ENCODE peak calls at places on chromosomes 1 and 21, in eight cellular contexts. One of them, this sample, is unnamed.

GRCh38 chr1:183983371-183984105 is 54.0 kb downstream of the COLGALT2 start:
- DNase-seq in breast epithelium: no peak
- DNase-seq in HepG2: no peak
- DNase-seq in IMR-90: peak
- DNase-seq in BJ: no peak
- DNase-seq in GM06990: no peak
- DNase-seq in astrocyte of the spinal cord: no peak
- DNase-seq in colonic mucosa: no peak
- DNase-seq in this sample: no peak

GRCh38 chr1:30688920-30689794 is 34.2 kb downstream of the MATN1 start:
- DNase-seq in breast epithelium: peak
- DNase-seq in HepG2: no peak
- DNase-seq in IMR-90: no peak
- DNase-seq in BJ: no peak
- DNase-seq in GM06990: no peak
- DNase-seq in astrocyte of the spinal cord: no peak
- DNase-seq in colonic mucosa: no peak
- DNase-seq in this sample: no peak

GRCh38 chr21:46624050-46624449 is 11.4 kb upstream of the PRMT2 start:
- DNase-seq in breast epithelium: no peak
- DNase-seq in HepG2: no peak
- DNase-seq in IMR-90: no peak
- DNase-seq in BJ: no peak
- DNase-seq in GM06990: no peak
- DNase-seq in astrocyte of the spinal cord: no peak
- DNase-seq in colonic mucosa: no peak
- DNase-seq in this sample: no peak

GRCh38 chr1:10286244-10286643 is 75.9 kb downstream of the KIF1B start:
- DNase-seq in breast epithelium: no peak
- DNase-seq in HepG2: no peak
- DNase-seq in IMR-90: peak
- DNase-seq in BJ: peak
- DNase-seq in GM06990: no peak
- DNase-seq in astrocyte of the spinal cord: peak
- DNase-seq in colonic mucosa: no peak
- DNase-seq in this sample: peak

GRCh38 chr21:36976882-36977651 is 10.6 kb upstream of the HLCS start:
- DNase-seq in breast epithelium: no peak
- DNase-seq in HepG2: peak
- DNase-seq in IMR-90: peak
- DNase-seq in BJ: peak
- DNase-seq in GM06990: peak
- DNase-seq in astrocyte of the spinal cord: peak
- DNase-seq in colonic mucosa: no peak
- DNase-seq in this sample: peak

GRCh38 chr1:29478046-29478791 is 241.9 kb downstream of the PTPRU start:
- DNase-seq in breast epithelium: no peak
- DNase-seq in HepG2: no peak
- DNase-seq in IMR-90: no peak
- DNase-seq in BJ: no peak
- DNase-seq in GM06990: no peak
- DNase-seq in astrocyte of the spinal cord: no peak
- DNase-seq in colonic mucosa: no peak
- DNase-seq in this sample: no peak

GRCh38 chr21:34881421-34881820 is 167.7 kb downstream of the RUNX1 start:
- DNase-seq in breast epithelium: no peak
- DNase-seq in HepG2: no peak
- DNase-seq in IMR-90: peak
- DNase-seq in BJ: no peak
- DNase-seq in GM06990: no peak
- DNase-seq in astrocyte of the spinal cord: peak
- DNase-seq in colonic mucosa: peak
- DNase-seq in this sample: no peak

GRCh38 chr1:214862421-214862820 is 220.1 kb upstream of the KCNK2 start:
- DNase-seq in breast epithelium: no peak
- DNase-seq in HepG2: no peak
- DNase-seq in IMR-90: peak
- DNase-seq in BJ: no peak
- DNase-seq in GM06990: no peak
- DNase-seq in astrocyte of the spinal cord: peak
- DNase-seq in colonic mucosa: no peak
- DNase-seq in this sample: no peak

GRCh38 chr1:243946946-243947345 is 96.9 kb upstream of the AKT3 start:
- DNase-seq in breast epithelium: no peak
- DNase-seq in HepG2: no peak
- DNase-seq in IMR-90: no peak
- DNase-seq in BJ: no peak
- DNase-seq in GM06990: no peak
- DNase-seq in astrocyte of the spinal cord: no peak
- DNase-seq in colonic mucosa: no peak
- DNase-seq in this sample: no peak

GRCh38 chr1:211734791-211735190 is 59.4 kb upstream of the NEK2 start:
- DNase-seq in breast epithelium: peak
- DNase-seq in HepG2: no peak
- DNase-seq in IMR-90: no peak
- DNase-seq in BJ: no peak
- DNase-seq in GM06990: no peak
- DNase-seq in astrocyte of the spinal cord: no peak
- DNase-seq in colonic mucosa: peak
- DNase-seq in this sample: no peak

GRCh38 chr1:148373236-148373935 is 109.7 kb downstream of the PPIAL4G start:
- DNase-seq in breast epithelium: no peak
- DNase-seq in HepG2: no peak
- DNase-seq in IMR-90: no peak
- DNase-seq in BJ: no peak
- DNase-seq in GM06990: no peak
- DNase-seq in astrocyte of the spinal cord: no peak
- DNase-seq in colonic mucosa: no peak
- DNase-seq in this sample: no peak

GRCh38 chr1:246308533-246309075 is 198.5 kb downstream of the SMYD3 start:
- DNase-seq in breast epithelium: no peak
- DNase-seq in HepG2: no peak
- DNase-seq in IMR-90: no peak
- DNase-seq in BJ: no peak
- DNase-seq in GM06990: no peak
- DNase-seq in astrocyte of the spinal cord: no peak
- DNase-seq in colonic mucosa: no peak
- DNase-seq in this sample: no peak

GRCh38 chr1:239951518-239952130 is 140.1 kb upstream of the FMN2 start:
- DNase-seq in breast epithelium: no peak
- DNase-seq in HepG2: peak
- DNase-seq in IMR-90: peak
- DNase-seq in BJ: no peak
- DNase-seq in GM06990: no peak
- DNase-seq in astrocyte of the spinal cord: peak
- DNase-seq in colonic mucosa: peak
- DNase-seq in this sample: peak

GRCh38 chr1:46556822-46557221 is 5.4 kb upstream of the KNCN start:
- DNase-seq in breast epithelium: no peak
- DNase-seq in HepG2: no peak
- DNase-seq in IMR-90: peak
- DNase-seq in BJ: peak
- DNase-seq in GM06990: no peak
- DNase-seq in astrocyte of the spinal cord: peak
- DNase-seq in colonic mucosa: no peak
- DNase-seq in this sample: no peak

GRCh38 chr21:44702973-44703730 is 6.2 kb downstream of the KRTAP10-12 start:
- DNase-seq in breast epithelium: no peak
- DNase-seq in HepG2: peak
- DNase-seq in IMR-90: peak
- DNase-seq in BJ: no peak
- DNase-seq in GM06990: no peak
- DNase-seq in astrocyte of the spinal cord: no peak
- DNase-seq in colonic mucosa: peak
- DNase-seq in this sample: no peak

GRCh38 chr1:41381691-41382530 is 20.7 kb downstream of the FOXO6 start:
- DNase-seq in breast epithelium: no peak
- DNase-seq in HepG2: no peak
- DNase-seq in IMR-90: no peak
- DNase-seq in BJ: no peak
- DNase-seq in GM06990: no peak
- DNase-seq in astrocyte of the spinal cord: no peak
- DNase-seq in colonic mucosa: peak
- DNase-seq in this sample: peak

GRCh38 chr1:6040859-6041415 is 4.8 kb upstream of the KCNAB2 start:
- DNase-seq in breast epithelium: no peak
- DNase-seq in HepG2: no peak
- DNase-seq in IMR-90: no peak
- DNase-seq in BJ: no peak
- DNase-seq in GM06990: no peak
- DNase-seq in astrocyte of the spinal cord: no peak
- DNase-seq in colonic mucosa: no peak
- DNase-seq in this sample: no peak

GRCh38 chr1:244046907-244047738 is 4.0 kb upstream of the ZBTB18 start:
- DNase-seq in breast epithelium: no peak
- DNase-seq in HepG2: no peak
- DNase-seq in IMR-90: peak
- DNase-seq in BJ: no peak
- DNase-seq in GM06990: no peak
- DNase-seq in astrocyte of the spinal cord: peak
- DNase-seq in colonic mucosa: peak
- DNase-seq in this sample: no peak

GRCh38 chr1:42740756-42741580 is 932 bp upstream of the CLDN19 start:
- DNase-seq in breast epithelium: no peak
- DNase-seq in HepG2: peak
- DNase-seq in IMR-90: no peak
- DNase-seq in BJ: no peak
- DNase-seq in GM06990: no peak
- DNase-seq in astrocyte of the spinal cord: no peak
- DNase-seq in colonic mucosa: no peak
- DNase-seq in this sample: no peak
- H3K4me3 ChIP-seq in breast epithelium: no peak
- H3K4me3 ChIP-seq in HepG2: peak
- H3K4me3 ChIP-seq in IMR-90: no peak
- H3K4me3 ChIP-seq in BJ: no peak
- H3K4me3 ChIP-seq in GM06990: no peak
- H3K4me3 ChIP-seq in astrocyte of the spinal cord: no peak
- H3K4me3 ChIP-seq in colonic mucosa: no peak
- H3K4me3 ChIP-seq in this sample: no peak

DNA sequence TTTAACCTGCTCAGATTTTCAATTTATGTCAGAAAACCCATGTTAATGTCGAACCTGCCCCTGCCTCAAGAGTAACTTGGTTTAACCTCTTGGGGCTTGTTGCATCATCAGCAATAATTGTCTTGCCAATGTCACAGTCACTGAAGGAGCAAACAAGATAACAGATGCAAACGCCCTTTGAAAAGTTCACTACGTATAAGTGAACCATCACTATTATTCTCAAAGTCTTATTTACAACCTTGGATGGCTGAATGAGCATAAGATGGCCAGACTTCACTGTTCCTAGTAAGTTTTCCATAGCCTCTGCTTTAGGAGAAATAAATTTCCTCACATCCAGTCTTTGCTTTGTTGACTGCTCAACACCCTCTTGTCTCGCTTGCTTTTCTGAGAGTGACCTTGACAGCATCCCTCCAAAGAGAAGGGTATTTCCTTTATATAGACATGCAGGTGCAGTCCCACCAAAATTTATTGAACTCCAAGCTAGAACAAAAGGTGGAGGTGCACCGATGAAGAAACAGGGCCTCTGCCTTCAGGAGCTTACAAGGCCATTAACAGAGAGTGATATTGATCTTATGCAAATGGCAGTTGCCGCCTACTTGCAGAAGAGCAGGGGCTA is 749 bp upstream of the LRIG2 start:
- DNase-seq in breast epithelium: no peak
- DNase-seq in HepG2: no peak
- DNase-seq in IMR-90: no peak
- DNase-seq in BJ: no peak
- DNase-seq in GM06990: no peak
- DNase-seq in astrocyte of the spinal cord: no peak
- DNase-seq in colonic mucosa: no peak
- DNase-seq in this sample: no peak
- TF ChIP-seq CTCF in breast epithelium: no peak
- TF ChIP-seq CTCF in HepG2: no peak
- TF ChIP-seq CTCF in IMR-90: no peak
- TF ChIP-seq CTCF in BJ: no peak
- TF ChIP-seq CTCF in GM06990: no peak
- TF ChIP-seq CTCF in astrocyte of the spinal cord: no peak
- TF ChIP-seq CTCF in colonic mucosa: no peak
- TF ChIP-seq CTCF in this sample: no peak

DNA sequence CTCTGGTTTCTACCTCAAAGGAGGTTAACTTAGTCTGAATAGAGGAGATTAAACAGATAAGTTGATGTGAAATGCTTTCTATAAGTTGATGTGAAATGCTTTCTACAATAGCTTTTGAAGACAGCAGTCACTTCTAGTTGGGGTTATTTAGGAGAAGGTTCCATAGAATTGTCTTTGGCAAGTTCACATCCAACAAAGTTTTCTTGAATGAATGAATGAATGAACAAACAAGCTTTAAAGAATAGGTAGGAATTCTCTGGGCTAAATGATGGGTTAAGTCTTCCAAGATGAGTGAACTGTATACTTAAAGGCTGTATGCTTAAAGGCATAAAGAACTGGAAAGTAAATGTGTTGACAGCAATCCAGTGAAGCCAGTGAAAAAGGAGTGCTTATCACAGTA is 1.9 kb downstream of the CDC73 start:
- DNase-seq in breast epithelium: no peak
- DNase-seq in HepG2: no peak
- DNase-seq in IMR-90: no peak
- DNase-seq in BJ: no peak
- DNase-seq in GM06990: no peak
- DNase-seq in astrocyte of the spinal cord: no peak
- DNase-seq in colonic mucosa: no peak
- DNase-seq in this sample: no peak
- H3K4me3 ChIP-seq in breast epithelium: peak
- H3K4me3 ChIP-seq in HepG2: peak
- H3K4me3 ChIP-seq in IMR-90: peak
- H3K4me3 ChIP-seq in BJ: no peak
- H3K4me3 ChIP-seq in GM06990: peak
- H3K4me3 ChIP-seq in astrocyte of the spinal cord: peak
- H3K4me3 ChIP-seq in colonic mucosa: no peak
- H3K4me3 ChIP-seq in this sample: peak

GRCh38 chr1:180199018-180199417 is 31.0 kb upstream of the LHX4 start:
- DNase-seq in breast epithelium: no peak
- DNase-seq in HepG2: no peak
- DNase-seq in IMR-90: no peak
- DNase-seq in BJ: no peak
- DNase-seq in GM06990: no peak
- DNase-seq in astrocyte of the spinal cord: no peak
- DNase-seq in colonic mucosa: no peak
- DNase-seq in this sample: no peak

GRCh38 chr1:180197231-180197630 is 32.8 kb upstream of the LHX4 start:
- DNase-seq in breast epithelium: no peak
- DNase-seq in HepG2: no peak
- DNase-seq in IMR-90: no peak
- DNase-seq in BJ: no peak
- DNase-seq in GM06990: no peak
- DNase-seq in astrocyte of the spinal cord: no peak
- DNase-seq in colonic mucosa: no peak
- DNase-seq in this sample: no peak

GRCh38 chr1:180196436-180197003 is 33.5 kb upstream of the LHX4 start:
- DNase-seq in breast epithelium: no peak
- DNase-seq in HepG2: no peak
- DNase-seq in IMR-90: no peak
- DNase-seq in BJ: no peak
- DNase-seq in GM06990: no peak
- DNase-seq in astrocyte of the spinal cord: no peak
- DNase-seq in colonic mucosa: no peak
- DNase-seq in this sample: no peak

GRCh38 chr1:180198611-180199010 is 31.5 kb upstream of the LHX4 start:
- DNase-seq in breast epithelium: no peak
- DNase-seq in HepG2: no peak
- DNase-seq in IMR-90: no peak
- DNase-seq in BJ: no peak
- DNase-seq in GM06990: no peak
- DNase-seq in astrocyte of the spinal cord: no peak
- DNase-seq in colonic mucosa: no peak
- DNase-seq in this sample: no peak

GRCh38 chr1:180198186-180198585 is 31.9 kb upstream of the LHX4 start:
- DNase-seq in breast epithelium: no peak
- DNase-seq in HepG2: no peak
- DNase-seq in IMR-90: no peak
- DNase-seq in BJ: no peak
- DNase-seq in GM06990: no peak
- DNase-seq in astrocyte of the spinal cord: no peak
- DNase-seq in colonic mucosa: no peak
- DNase-seq in this sample: no peak
- TF ChIP-seq CTCF in breast epithelium: no peak
- TF ChIP-seq CTCF in HepG2: no peak
- TF ChIP-seq CTCF in IMR-90: no peak
- TF ChIP-seq CTCF in BJ: no peak
- TF ChIP-seq CTCF in GM06990: no peak
- TF ChIP-seq CTCF in astrocyte of the spinal cord: no peak
- TF ChIP-seq CTCF in colonic mucosa: no peak
- TF ChIP-seq CTCF in this sample: no peak

This sample was measured in AG09309.